ENCODE peak calls at places on chromosome 14, in eight cellular contexts. L is cardiac fibroblast, Y is dorsolateral prefrontal cortex, U is esophagus squamous epithelium, R is HCT116, C is adrenal gland, V is hepatocyte, E is RWPE2. T is an unnamed sample.

GRCh38 chr14:52268191-52269061 is 928 bp downstream of the PTGDR start:
- DNase-seq in L (peak; percentile 61), Y (no peak), U (no peak), R (no peak), C (no peak), V (peak; percentile 14), E (no peak), T (peak; percentile 17)

GRCh38 chr14:68607081-68607851 is 185.6 kb downstream of the ZFP36L1 start:
- DNase-seq in L (no peak), Y (no peak), U (no peak), R (no peak), C (no peak), V (peak; percentile 86), E (no peak), T (peak; percentile 26)

GRCh38 chr14:101137234-101137633 is 233.7 kb upstream of the RTL1 start:
- DNase-seq in L (no peak), Y (no peak), U (no peak), R (no peak), C (no peak), V (no peak), E (no peak), T (no peak)

GRCh38 chr14:22535916-22536315 is 53.1 kb downstream of the DAD1 start:
- DNase-seq in L (no peak), Y (no peak), U (no peak), R (no peak), C (no peak), V (no peak), E (no peak), T (no peak)

GRCh38 chr14:94062344-94062904 is 18.6 kb downstream of the DDX24 start:
- DNase-seq in L (peak; percentile 66), Y (no peak), U (no peak), R (no peak), C (no peak), V (no peak), E (peak; percentile 84), T (peak; percentile 31)

GRCh38 chr14:90263748-90264449 is 7.5 kb downstream of the PSMC1 start:
- DNase-seq in L (no peak), Y (no peak), U (no peak), R (no peak), C (no peak), V (no peak), E (no peak), T (no peak)

GRCh38 chr14:71193663-71194062 is 286.4 kb downstream of the PCNX1 start:
- DNase-seq in L (no peak), Y (no peak), U (no peak), R (no peak), C (no peak), V (no peak), E (no peak), T (no peak)

GRCh38 chr14:22456986-22457594 is 131.9 kb downstream of the DAD1 start:
- DNase-seq in L (no peak), Y (no peak), U (no peak), R (no peak), C (no peak), V (no peak), E (no peak), T (no peak)

GRCh38 chr14:89417111-89417468 is at the start of gene FOXN3:
- DNase-seq in L (peak; percentile 88), Y (peak; percentile 88), U (peak; percentile 72), R (peak; percentile 78), C (peak; percentile 93), V (peak; percentile 95), E (peak; percentile 88), T (peak; percentile 91)

GRCh38 chr14:57847096-57847495 is 18.8 kb downstream of the SLC35F4 start:
- DNase-seq in L (peak; percentile 49), Y (no peak), U (no peak), R (no peak), C (no peak), V (no peak), E (no peak), T (no peak)

GRCh38 chr14:75542585-75543091 is 20.4 kb downstream of the BATF start:
- DNase-seq in L (peak; percentile 64), Y (peak; percentile 43), U (peak; percentile 26), R (no peak), C (peak; percentile 93), V (peak; percentile 68), E (no peak), T (peak; percentile 85)

GRCh38 chr14:55707365-55707804 is 127.4 kb downstream of the KTN1 start:
- DNase-seq in L (peak; percentile 77), Y (no peak), U (no peak), R (no peak), C (no peak), V (peak; percentile 61), E (no peak), T (peak; percentile 77)

GRCh38 chr14:34457186-34457585 is 4.9 kb downstream of the SPTSSA start:
- DNase-seq in L (no peak), Y (no peak), U (no peak), R (no peak), C (no peak), V (no peak), E (no peak), T (no peak)

GRCh38 chr14:91381801-91382670 is 35.6 kb downstream of the CCDC88C start:
- DNase-seq in L (no peak), Y (no peak), U (no peak), R (no peak), C (no peak), V (no peak), E (no peak), T (no peak)

GRCh38 chr14:89625208-89625987 is 208.4 kb upstream of the FOXN3 start:
- DNase-seq in L (peak; percentile 15), Y (no peak), U (no peak), R (no peak), C (peak; percentile 66), V (peak; percentile 55), E (no peak), T (peak; percentile 58)

GRCh38 chr14:81991998-81992397 is 458.3 kb upstream of the SEL1L start:
- DNase-seq in L (peak; percentile 4), Y (no peak), U (no peak), R (no peak), C (peak; percentile 13), V (no peak), E (no peak), T (peak; percentile 3)

GRCh38 chr14:104373055-104373854 is 206.3 kb upstream of the C14orf180 start:
- DNase-seq in L (no peak), Y (no peak), U (no peak), R (no peak), C (no peak), V (no peak), E (peak; percentile 64), T (no peak)

GRCh38 chr14:49853572-49854375 is 1.2 kb upstream of the NEMF start:
- DNase-seq in L (peak; percentile 91), Y (peak; percentile 77), U (peak; percentile 25), R (peak; percentile 90), C (peak; percentile 85), V (peak; percentile 87), E (no peak), T (peak; percentile 89)

GRCh38 chr14:77648520-77649200 is 32.2 kb upstream of the SPTLC2 start:
- DNase-seq in L (no peak), Y (no peak), U (no peak), R (no peak), C (no peak), V (no peak), E (no peak), T (no peak)

GRCh38 chr14:77654001-77654431 is 37.6 kb upstream of the SPTLC2 start:
- DNase-seq in L (no peak), Y (no peak), U (no peak), R (no peak), C (no peak), V (no peak), E (no peak), T (no peak)

GRCh38 chr14:77657244-77657643 is 40.8 kb upstream of the SPTLC2 start:
- DNase-seq in L (no peak), Y (no peak), U (no peak), R (no peak), C (peak; percentile 33), V (no peak), E (no peak), T (no peak)

GRCh38 chr14:77649326-77649725 is 32.9 kb upstream of the SPTLC2 start:
- DNase-seq in L (peak; percentile 32), Y (no peak), U (no peak), R (no peak), C (no peak), V (no peak), E (no peak), T (peak; percentile 20)

GRCh38 chr14:77653473-77653872 is 37.0 kb upstream of the SPTLC2 start:
- DNase-seq in L (no peak), Y (no peak), U (no peak), R (no peak), C (peak; percentile 15), V (no peak), E (no peak), T (no peak)
- TF ChIP-seq CTCF in L (peak; percentile 20), Y (no peak), U (no peak), R (peak; percentile 46), C (no peak), V (no peak), E (peak; percentile 16), T (peak; percentile 24)

GRCh38 chr14:96762650-96763049 is 34.5 kb upstream of the VRK1 start:
- DNase-seq in L (peak; percentile 77), Y (no peak), U (no peak), R (peak; percentile 80), C (no peak), V (peak; percentile 70), E (no peak), T (peak; percentile 76)
- H3K4me3 ChIP-seq in L (no peak overlapping the region), Y (peak overlapping the region; percentile 40), U (no peak overlapping the region), R (peak overlapping the region; percentile 19), C (no peak overlapping the region), V (no peak overlapping the region), E (no peak overlapping the region), T (no peak overlapping the region)

DNA sequence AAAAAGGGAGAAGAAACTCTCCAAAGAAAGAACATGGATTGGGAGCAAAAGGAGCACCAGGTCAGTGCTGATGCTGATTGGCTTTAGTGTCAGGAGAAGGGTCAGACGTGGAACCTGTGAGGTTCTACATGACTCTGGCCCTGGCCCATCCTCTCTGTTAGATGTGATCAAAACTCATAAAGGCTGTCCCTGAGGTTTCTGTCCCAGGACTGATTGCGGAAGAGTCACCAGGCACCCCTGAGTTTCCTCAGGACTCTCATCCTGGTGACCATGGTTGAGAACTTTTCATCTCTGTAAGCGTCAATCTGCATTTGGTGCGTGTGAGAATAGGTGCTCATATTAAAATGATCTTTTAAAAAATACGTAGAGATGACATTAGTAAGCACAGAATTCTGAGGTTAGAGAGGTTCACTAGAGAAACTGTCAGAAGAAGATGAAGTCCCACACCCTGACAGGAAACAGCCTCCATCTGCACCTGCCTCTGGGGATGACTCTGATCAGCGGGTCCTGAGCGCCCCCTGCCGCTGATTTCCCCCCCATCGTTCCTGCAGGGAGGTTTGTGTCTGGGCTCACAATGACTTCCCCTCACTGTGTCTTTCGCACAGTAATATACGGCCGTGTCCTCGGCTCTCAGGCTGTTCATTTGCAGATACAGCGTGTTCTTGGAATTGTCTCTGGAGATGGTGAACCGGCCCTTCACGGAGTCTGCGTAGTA is 741.8 kb downstream of the TMEM121 start:
- DNase-seq in L (no peak), Y (no peak), U (no peak), R (no peak), C (no peak), V (no peak), E (no peak), T (no peak)
- TF ChIP-seq CTCF in L (no peak), Y (no peak), U (no peak), R (no peak), C (no peak), V (no peak), E (no peak), T (no peak)

GRCh38 chr14:25032092-25032784 is 17.7 kb downstream of the STXBP6 start:
- DNase-seq in L (no peak), Y (no peak), U (no peak), R (no peak), C (no peak), V (no peak), E (no peak), T (no peak)
- H3K4me3 ChIP-seq in L (no peak overlapping the region), Y (no peak overlapping the region), U (no peak overlapping the region), R (peak overlapping the region; percentile 1), C (no peak overlapping the region), V (no peak overlapping the region), E (no peak overlapping the region), T (no peak overlapping the region)